ENCODE peak calls at places on chromosomes 1 and 21, in seven cellular contexts. One of them, this sample, is unnamed.

GRCh38 chr1:66920543-66920942 is 4.1 kb downstream of the DNAI4 start:
- DNase-seq in hepatocyte: no peak
- DNase-seq in PC-3: no peak
- DNase-seq in OCI-LY7: no peak
- DNase-seq in MM.1S: no peak
- DNase-seq in SK-N-SH: no peak
- DNase-seq in GM23338: no peak
- DNase-seq in this sample: no peak

GRCh38 chr1:23525558-23526174 is 5.4 kb downstream of the E2F2 start:
- DNase-seq in hepatocyte: no peak
- DNase-seq in PC-3: no peak
- DNase-seq in OCI-LY7: peak; percentile 92
- DNase-seq in MM.1S: peak; percentile 93
- DNase-seq in SK-N-SH: no peak
- DNase-seq in GM23338: no peak
- DNase-seq in this sample: no peak

GRCh38 chr1:22745675-22746585 is 35.3 kb downstream of the EPHB2 start:
- DNase-seq in hepatocyte: peak; percentile 57
- DNase-seq in PC-3: peak; percentile 84
- DNase-seq in OCI-LY7: no peak
- DNase-seq in MM.1S: no peak
- DNase-seq in SK-N-SH: peak; percentile 69
- DNase-seq in GM23338: no peak
- DNase-seq in this sample: peak; percentile 85

GRCh38 chr1:61746768-61747167 is 4.5 kb downstream of the PATJ start:
- DNase-seq in hepatocyte: peak; percentile 19
- DNase-seq in PC-3: peak; percentile 15
- DNase-seq in OCI-LY7: no peak
- DNase-seq in MM.1S: no peak
- DNase-seq in SK-N-SH: no peak
- DNase-seq in GM23338: no peak
- DNase-seq in this sample: no peak

GRCh38 chr1:190957565-190957964 is 479.9 kb upstream of the BRINP3 start:
- DNase-seq in hepatocyte: no peak
- DNase-seq in PC-3: peak; percentile 30
- DNase-seq in OCI-LY7: no peak
- DNase-seq in MM.1S: no peak
- DNase-seq in SK-N-SH: no peak
- DNase-seq in GM23338: no peak
- DNase-seq in this sample: no peak

GRCh38 chr1:172727956-172728603 is 69.2 kb downstream of the FASLG start:
- DNase-seq in hepatocyte: no peak
- DNase-seq in PC-3: peak; percentile 97
- DNase-seq in OCI-LY7: peak; percentile 63
- DNase-seq in MM.1S: peak; percentile 87
- DNase-seq in SK-N-SH: peak; percentile 28
- DNase-seq in GM23338: peak; percentile 90
- DNase-seq in this sample: no peak

GRCh38 chr1:204087181-204087892 is 14.4 kb downstream of the SOX13 start:
- DNase-seq in hepatocyte: no peak
- DNase-seq in PC-3: no peak
- DNase-seq in OCI-LY7: no peak
- DNase-seq in MM.1S: no peak
- DNase-seq in SK-N-SH: no peak
- DNase-seq in GM23338: no peak
- DNase-seq in this sample: no peak

GRCh38 chr1:162235261-162235780 is 141.3 kb downstream of the SPATA46 start:
- DNase-seq in hepatocyte: no peak
- DNase-seq in PC-3: no peak
- DNase-seq in OCI-LY7: no peak
- DNase-seq in MM.1S: no peak
- DNase-seq in SK-N-SH: no peak
- DNase-seq in GM23338: no peak
- DNase-seq in this sample: no peak

GRCh38 chr1:54299037-54299436 is 99.1 kb downstream of the MRPL37 start:
- DNase-seq in hepatocyte: no peak
- DNase-seq in PC-3: no peak
- DNase-seq in OCI-LY7: no peak
- DNase-seq in MM.1S: no peak
- DNase-seq in SK-N-SH: no peak
- DNase-seq in GM23338: no peak
- DNase-seq in this sample: no peak

GRCh38 chr1:180195401-180195800 is 34.7 kb upstream of the LHX4 start:
- DNase-seq in hepatocyte: no peak
- DNase-seq in PC-3: no peak
- DNase-seq in OCI-LY7: no peak
- DNase-seq in MM.1S: no peak
- DNase-seq in SK-N-SH: no peak
- DNase-seq in GM23338: no peak
- DNase-seq in this sample: no peak

GRCh38 chr1:3029481-3029961 is 8.3 kb downstream of the ACTRT2 start:
- DNase-seq in hepatocyte: no peak
- DNase-seq in PC-3: no peak
- DNase-seq in OCI-LY7: no peak
- DNase-seq in MM.1S: no peak
- DNase-seq in SK-N-SH: no peak
- DNase-seq in GM23338: no peak
- DNase-seq in this sample: no peak

GRCh38 chr21:46061063-46061462 is 36.8 kb upstream of the COL6A2 start:
- DNase-seq in hepatocyte: no peak
- DNase-seq in PC-3: no peak
- DNase-seq in OCI-LY7: no peak
- DNase-seq in MM.1S: no peak
- DNase-seq in SK-N-SH: no peak
- DNase-seq in GM23338: no peak
- DNase-seq in this sample: no peak

GRCh38 chr1:164380893-164381292 is 178.1 kb upstream of the PBX1 start:
- DNase-seq in hepatocyte: no peak
- DNase-seq in PC-3: peak; percentile 57
- DNase-seq in OCI-LY7: no peak
- DNase-seq in MM.1S: no peak
- DNase-seq in SK-N-SH: no peak
- DNase-seq in GM23338: no peak
- DNase-seq in this sample: no peak

GRCh38 chr1:223543559-223543958 is 121.9 kb downstream of the CAPN8 start:
- DNase-seq in hepatocyte: no peak
- DNase-seq in PC-3: no peak
- DNase-seq in OCI-LY7: no peak
- DNase-seq in MM.1S: no peak
- DNase-seq in SK-N-SH: no peak
- DNase-seq in GM23338: no peak
- DNase-seq in this sample: no peak

DNA sequence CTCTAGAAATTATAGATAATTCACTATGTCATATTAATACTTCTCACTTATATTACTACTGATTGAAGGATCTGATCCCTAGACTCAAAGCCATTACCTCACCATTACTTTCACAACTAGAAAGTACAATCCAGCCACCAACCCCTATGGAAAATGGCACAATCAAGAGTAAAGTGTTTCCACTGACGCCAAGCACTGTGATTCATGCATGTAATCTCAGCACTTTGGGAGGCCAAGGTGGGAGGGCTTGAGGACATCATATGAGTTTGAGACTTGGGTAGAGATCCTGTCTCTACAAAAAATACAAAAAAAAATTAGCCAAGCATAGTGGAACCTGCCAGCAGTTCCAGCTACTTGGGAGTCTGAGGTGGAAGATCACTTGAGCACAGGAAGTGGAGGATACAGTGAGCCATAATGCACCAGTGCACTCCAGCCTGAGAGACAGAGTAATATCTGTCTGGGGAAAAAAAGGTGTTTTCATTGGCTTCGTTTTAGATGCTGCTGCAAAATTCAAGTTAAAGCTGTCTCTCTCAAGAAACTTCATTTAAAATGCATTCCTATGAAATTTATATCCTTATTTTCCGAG is 126.5 kb downstream of the AKT3 start:
- DNase-seq in hepatocyte: no peak
- DNase-seq in PC-3: no peak
- DNase-seq in OCI-LY7: no peak
- DNase-seq in MM.1S: no peak
- DNase-seq in SK-N-SH: no peak
- DNase-seq in GM23338: no peak
- DNase-seq in this sample: no peak
- H3K4me2 ChIP-seq in hepatocyte: no peak overlapping the region
- H3K4me2 ChIP-seq in PC-3: no peak overlapping the region
- H3K4me2 ChIP-seq in OCI-LY7: no peak overlapping the region
- H3K4me2 ChIP-seq in MM.1S: no peak overlapping the region
- H3K4me2 ChIP-seq in SK-N-SH: no peak overlapping the region
- H3K4me2 ChIP-seq in GM23338: no peak overlapping the region
- H3K4me2 ChIP-seq in this sample: no peak overlapping the region

GRCh38 chr1:16124377-16125087 is 31.3 kb downstream of the EPHA2 start:
- DNase-seq in hepatocyte: no peak
- DNase-seq in PC-3: peak; percentile 1
- DNase-seq in OCI-LY7: no peak
- DNase-seq in MM.1S: no peak
- DNase-seq in SK-N-SH: no peak
- DNase-seq in GM23338: no peak
- DNase-seq in this sample: no peak
- H3K9me2 ChIP-seq in hepatocyte: no peaks in the 10 kb centered on the region
- H3K9me2 ChIP-seq in PC-3: no peaks in the 10 kb centered on the region
- H3K9me2 ChIP-seq in OCI-LY7: no peaks in the 10 kb centered on the region
- H3K9me2 ChIP-seq in MM.1S: no peaks in the 10 kb centered on the region
- H3K9me2 ChIP-seq in SK-N-SH: no peaks in the 10 kb centered on the region
- H3K9me2 ChIP-seq in GM23338: no peaks in the 10 kb centered on the region
- H3K9me2 ChIP-seq in this sample: no peaks in the 10 kb centered on the region

GRCh38 chr1:212292250-212292924 is 7.2 kb downstream of the PPP2R5A start:
- DNase-seq in hepatocyte: no peak
- DNase-seq in PC-3: no peak
- DNase-seq in OCI-LY7: no peak
- DNase-seq in MM.1S: no peak
- DNase-seq in SK-N-SH: no peak
- DNase-seq in GM23338: no peak
- DNase-seq in this sample: no peak
- H3K4me2 ChIP-seq in hepatocyte: no peak overlapping the region
- H3K4me2 ChIP-seq in PC-3: no peak overlapping the region
- H3K4me2 ChIP-seq in OCI-LY7: no peak overlapping the region
- H3K4me2 ChIP-seq in MM.1S: no peak overlapping the region
- H3K4me2 ChIP-seq in SK-N-SH: no peak overlapping the region
- H3K4me2 ChIP-seq in GM23338: no peak overlapping the region
- H3K4me2 ChIP-seq in this sample: no peak overlapping the region

GRCh38 chr1:201568859-201569294 is 29.9 kb downstream of the NAV1 start:
- DNase-seq in hepatocyte: no peak
- DNase-seq in PC-3: no peak
- DNase-seq in OCI-LY7: no peak
- DNase-seq in MM.1S: no peak
- DNase-seq in SK-N-SH: no peak
- DNase-seq in GM23338: no peak
- DNase-seq in this sample: no peak
- H3K9me2 ChIP-seq in hepatocyte: no peaks in the 10 kb centered on the region
- H3K9me2 ChIP-seq in PC-3: no peaks in the 10 kb centered on the region
- H3K9me2 ChIP-seq in OCI-LY7: no peaks in the 10 kb centered on the region
- H3K9me2 ChIP-seq in MM.1S: no peaks in the 10 kb centered on the region
- H3K9me2 ChIP-seq in SK-N-SH: no peaks in the 10 kb centered on the region
- H3K9me2 ChIP-seq in GM23338: no peaks in the 10 kb centered on the region
- H3K9me2 ChIP-seq in this sample: no peaks in the 10 kb centered on the region

GRCh38 chr1:206918076-206918475 is 3.7 kb downstream of the FCMR start:
- DNase-seq in hepatocyte: no peak
- DNase-seq in PC-3: no peak
- DNase-seq in OCI-LY7: no peak
- DNase-seq in MM.1S: no peak
- DNase-seq in SK-N-SH: no peak
- DNase-seq in GM23338: no peak
- DNase-seq in this sample: no peak

GRCh38 chr1:206914138-206914537 is 7.6 kb downstream of the FCMR start:
- DNase-seq in hepatocyte: no peak
- DNase-seq in PC-3: no peak
- DNase-seq in OCI-LY7: no peak
- DNase-seq in MM.1S: no peak
- DNase-seq in SK-N-SH: no peak
- DNase-seq in GM23338: no peak
- DNase-seq in this sample: no peak

GRCh38 chr1:206912445-206913095 is 9.2 kb downstream of the FCMR start:
- DNase-seq in hepatocyte: peak; percentile 90
- DNase-seq in PC-3: peak; percentile 98
- DNase-seq in OCI-LY7: peak; percentile 84
- DNase-seq in MM.1S: peak; percentile 88
- DNase-seq in SK-N-SH: peak; percentile 81
- DNase-seq in GM23338: peak; percentile 82
- DNase-seq in this sample: peak; percentile 56

GRCh38 chr1:206916000-206916709 is 5.6 kb downstream of the FCMR start:
- DNase-seq in hepatocyte: no peak
- DNase-seq in PC-3: no peak
- DNase-seq in OCI-LY7: no peak
- DNase-seq in MM.1S: no peak
- DNase-seq in SK-N-SH: no peak
- DNase-seq in GM23338: no peak
- DNase-seq in this sample: no peak

GRCh38 chr1:206915085-206915735 is 6.5 kb downstream of the FCMR start:
- DNase-seq in hepatocyte: no peak
- DNase-seq in PC-3: no peak
- DNase-seq in OCI-LY7: no peak
- DNase-seq in MM.1S: no peak
- DNase-seq in SK-N-SH: no peak
- DNase-seq in GM23338: no peak
- DNase-seq in this sample: no peak
- H3K4me2 ChIP-seq in hepatocyte: no peak overlapping the region
- H3K4me2 ChIP-seq in PC-3: no peak overlapping the region
- H3K4me2 ChIP-seq in OCI-LY7: no peak overlapping the region
- H3K4me2 ChIP-seq in MM.1S: no peak overlapping the region
- H3K4me2 ChIP-seq in SK-N-SH: no peak overlapping the region
- H3K4me2 ChIP-seq in GM23338: no peak overlapping the region
- H3K4me2 ChIP-seq in this sample: no peak overlapping the region

DNA sequence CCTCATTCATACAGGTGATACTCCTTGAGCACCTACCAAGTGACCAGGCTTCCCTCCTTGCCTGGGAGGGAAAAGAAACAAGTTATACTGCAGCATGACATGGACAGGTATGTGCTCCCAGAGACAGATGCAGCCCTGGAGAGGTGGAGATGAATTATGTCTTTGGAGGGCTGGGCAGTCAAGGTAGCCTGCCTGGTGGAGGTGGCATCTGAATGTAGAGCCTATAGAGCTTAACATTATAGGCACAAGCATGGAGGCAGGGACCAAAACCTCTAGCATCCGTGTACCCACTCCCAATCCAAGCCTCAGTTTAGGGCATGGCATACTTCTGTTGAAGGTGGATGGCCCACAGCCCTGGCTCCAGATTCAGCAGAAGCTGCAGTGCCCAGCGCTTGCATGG is 151.3 kb upstream of the KLHDC7A start:
- DNase-seq in hepatocyte: no peak
- DNase-seq in PC-3: no peak
- DNase-seq in OCI-LY7: no peak
- DNase-seq in MM.1S: no peak
- DNase-seq in SK-N-SH: no peak
- DNase-seq in GM23338: no peak
- DNase-seq in this sample: no peak
- H3K9me2 ChIP-seq in hepatocyte: no peaks in the 10 kb centered on the region
- H3K9me2 ChIP-seq in PC-3: no peaks in the 10 kb centered on the region
- H3K9me2 ChIP-seq in OCI-LY7: no peaks in the 10 kb centered on the region
- H3K9me2 ChIP-seq in MM.1S: no peaks in the 10 kb centered on the region
- H3K9me2 ChIP-seq in SK-N-SH: no peaks in the 10 kb centered on the region
- H3K9me2 ChIP-seq in GM23338: peaks cover 7% of the 10 kb centered on the region
- H3K9me2 ChIP-seq in this sample: no peaks in the 10 kb centered on the region